ENCODE peak calls at places on chromosome 2, in ten cellular contexts. K is A549, B is Peyer's patch, H is GM12878, I is ovary, V is IMR-90, C is body of pancreas, Y is stomach, T is sigmoid colon, J is tibial nerve. M is an unnamed sample.

GRCh38 chr2:237585590-237586221 is 4.8 kb downstream of the RAB17 start:
- DNase-seq in K (no peak), B (no peak), H (no peak), I (no peak), V (no peak), C (no peak), Y (no peak), T (no peak), J (no peak), M (no peak)

GRCh38 chr2:216302981-216303676 is 69.2 kb downstream of the MARCHF4 start:
- DNase-seq in K (no peak), B (no peak), H (no peak), I (no peak), V (peak; percentile 82), C (no peak), Y (no peak), T (no peak), J (no peak), M (no peak)

GRCh38 chr2:207558106-207558505 is 28.3 kb downstream of the CREB1 start:
- DNase-seq in K (no peak), B (no peak), H (no peak), I (no peak), V (peak; percentile 90), C (no peak), Y (no peak), T (no peak), J (no peak), M (no peak)

GRCh38 chr2:166651991-166652390 is 157.9 kb upstream of the SCN7A start:
- DNase-seq in K (no peak), B (no peak), H (no peak), I (no peak), V (no peak), C (no peak), Y (no peak), T (no peak), J (no peak), M (no peak)

GRCh38 chr2:281381-281780 is 6.5 kb downstream of the ALKAL2 start:
- DNase-seq in K (no peak), B (no peak), H (no peak), I (no peak), V (no peak), C (no peak), Y (no peak), T (no peak), J (no peak), M (no peak)

GRCh38 chr2:224210495-224211472 is 171.7 kb upstream of the SERPINE2 start:
- DNase-seq in K (no peak), B (no peak), H (no peak), I (no peak), V (no peak), C (no peak), Y (no peak), T (no peak), J (no peak), M (no peak)

GRCh38 chr2:162731917-162732804 is 106.4 kb downstream of the KCNH7 start:
- DNase-seq in K (no peak), B (no peak), H (peak; percentile 57), I (no peak), V (no peak), C (no peak), Y (no peak), T (no peak), J (no peak), M (no peak)

GRCh38 chr2:235903803-235904637 is 264.2 kb downstream of the GBX2 start:
- DNase-seq in K (no peak), B (no peak), H (no peak), I (no peak), V (no peak), C (no peak), Y (no peak), T (no peak), J (no peak), M (no peak)

GRCh38 chr2:221572821-221573429 is 821 bp upstream of the EPHA4 start:
- DNase-seq in K (peak; percentile 35), B (peak; percentile 78), H (no peak), I (peak; percentile 61), V (peak; percentile 47), C (peak; percentile 43), Y (peak; percentile 44), T (peak; percentile 76), J (peak; percentile 12), M (peak; percentile 55)

GRCh38 chr2:156320491-156320896 is 12.0 kb downstream of the NR4A2 start:
- DNase-seq in K (no peak), B (no peak), H (no peak), I (peak; percentile 53), V (peak; percentile 61), C (peak; percentile 67), Y (peak; percentile 38), T (peak; percentile 67), J (no peak), M (peak; percentile 25)

GRCh38 chr2:111671426-111672150 is 212.4 kb downstream of the ANAPC1 start:
- DNase-seq in K (no peak), B (no peak), H (no peak), I (peak; percentile 25), V (no peak), C (no peak), Y (peak; percentile 62), T (peak; percentile 78), J (peak; percentile 67), M (no peak)

GRCh38 chr2:133977385-133977784 is 276.5 kb upstream of the MGAT5 start:
- DNase-seq in K (no peak), B (no peak), H (no peak), I (no peak), V (no peak), C (no peak), Y (no peak), T (no peak), J (no peak), M (peak; percentile 22)

GRCh38 chr2:111632661-111633060 is 251.3 kb downstream of the ANAPC1 start:
- DNase-seq in K (no peak), B (no peak), H (no peak), I (no peak), V (peak; percentile 71), C (no peak), Y (no peak), T (no peak), J (no peak), M (no peak)

GRCh38 chr2:725464-725863 is 48.3 kb upstream of the TMEM18 start:
- DNase-seq in K (no peak), B (no peak), H (no peak), I (no peak), V (no peak), C (no peak), Y (no peak), T (no peak), J (no peak), M (no peak)

GRCh38 chr2:147133273-147133901 is 711.4 kb upstream of the ACVR2A start:
- DNase-seq in K (no peak), B (no peak), H (no peak), I (no peak), V (no peak), C (no peak), Y (no peak), T (no peak), J (no peak), M (no peak)

GRCh38 chr2:184765048-184765881 is 166.9 kb downstream of the ZNF804A start:
- DNase-seq in K (no peak), B (no peak), H (no peak), I (no peak), V (no peak), C (no peak), Y (no peak), T (no peak), J (no peak), M (no peak)

GRCh38 chr2:149544692-149545091 is 42.9 kb downstream of the MMADHC start:
- DNase-seq in K (no peak), B (no peak), H (no peak), I (no peak), V (no peak), C (no peak), Y (no peak), T (no peak), J (no peak), M (no peak)
- H3K4me3 ChIP-seq in K (no peak overlapping the region), B (no peak overlapping the region), H (no peak overlapping the region), I (no peak overlapping the region), V (peak overlapping the region; percentile 29), C (no peak overlapping the region), Y (no peak overlapping the region), T (no peak overlapping the region), J (no peak overlapping the region), M (no peak overlapping the region)

DNA sequence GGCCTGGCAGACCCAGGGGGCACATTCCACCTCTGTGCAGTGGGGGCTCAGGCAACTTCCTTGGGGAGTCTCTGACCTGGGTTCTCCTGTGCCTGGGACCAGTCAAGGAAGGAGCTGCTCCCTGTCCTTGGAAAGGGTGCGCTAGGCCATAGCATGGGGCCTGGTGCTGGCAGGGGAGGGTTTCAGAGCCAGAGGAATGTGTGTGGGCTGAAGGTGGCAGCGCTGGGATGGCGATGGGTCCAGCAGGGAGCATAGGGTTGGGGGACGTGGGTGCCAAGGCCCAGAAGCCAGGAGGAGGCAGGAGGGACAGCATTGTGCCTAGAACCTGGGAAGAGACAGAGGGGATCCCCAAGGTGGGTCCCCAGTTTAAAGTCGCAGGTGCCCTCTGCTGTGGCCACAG is 66.3 kb upstream of the TUBA3E start:
- DNase-seq in K (no peak), B (no peak), H (no peak), I (no peak), V (no peak), C (no peak), Y (no peak), T (no peak), J (no peak), M (no peak)
- H3K4me1 ChIP-seq in K (no peaks in the 10 kb centered on the region), B (no peaks in the 10 kb centered on the region), H (no peaks in the 10 kb centered on the region), I (no peaks in the 10 kb centered on the region), V (no peaks in the 10 kb centered on the region), C (no peaks in the 10 kb centered on the region), Y (no peaks in the 10 kb centered on the region), T (no peaks in the 10 kb centered on the region), J (no peaks in the 10 kb centered on the region), M (no peaks in the 10 kb centered on the region)

DNA sequence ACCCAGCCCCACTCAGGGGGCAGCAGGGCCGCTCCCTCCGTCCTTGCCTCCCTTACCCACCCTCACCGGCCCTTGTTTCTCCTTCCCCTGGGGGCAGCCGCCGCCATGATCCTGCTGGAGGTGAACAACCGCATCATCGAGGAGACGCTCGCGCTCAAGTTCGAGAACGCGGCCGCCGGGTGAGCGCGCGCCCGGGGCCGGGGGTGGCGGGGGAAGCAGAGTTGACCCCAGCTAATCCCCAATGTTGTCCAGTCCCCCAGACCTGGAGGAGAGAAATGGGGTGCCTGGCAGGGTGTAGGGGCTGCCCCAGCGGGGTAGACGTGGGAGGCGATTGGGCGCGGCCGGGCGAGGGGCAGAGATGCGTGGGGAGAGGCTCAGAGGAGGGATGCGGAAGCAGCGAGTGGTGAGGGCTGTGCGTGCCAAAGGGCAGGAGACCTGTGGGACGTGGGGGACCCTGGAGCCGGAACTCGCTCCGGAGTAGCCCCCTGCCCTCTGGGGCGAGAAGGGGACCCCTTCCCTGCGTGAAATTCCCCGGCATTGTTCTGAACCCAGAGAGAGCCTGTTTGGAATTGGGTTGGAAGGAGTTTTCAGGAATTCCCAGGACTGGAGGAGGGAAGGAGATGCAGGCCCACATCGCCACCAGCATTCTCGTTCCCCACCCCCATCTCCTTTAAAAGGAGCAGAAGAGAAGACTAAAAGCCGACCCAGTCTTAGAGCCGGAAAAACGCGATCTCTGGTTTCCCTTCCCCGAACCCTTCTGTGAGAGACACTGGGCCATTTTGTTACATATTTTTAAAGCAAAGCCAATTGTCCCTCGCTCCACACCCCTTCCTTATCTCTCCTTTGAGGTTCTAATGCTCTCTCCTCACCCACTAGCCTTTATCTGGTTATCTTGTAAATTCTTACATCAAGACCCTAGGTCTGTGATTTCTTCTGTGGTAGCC is 649 bp downstream of the ARPC2 start:
- DNase-seq in K (peak; percentile 48), B (peak; percentile 82), H (no peak), I (peak; percentile 51), V (peak; percentile 23), C (peak; percentile 39), Y (peak; percentile 59), T (peak; percentile 83), J (no peak), M (peak; percentile 92)
- TF ChIP-seq POLR2A in K (peak; percentile 19), B (peak; percentile 26), H (peak; percentile 27), I (no peak), V (no peak), C (no peak), Y (no peak), T (no peak), J (no peak), M (no peak)

GRCh38 chr2:58045580-58046334 is 849 bp upstream of the VRK2 start:
- DNase-seq in K (no peak), B (no peak), H (no peak), I (no peak), V (no peak), C (peak; percentile 15), Y (no peak), T (no peak), J (no peak), M (peak; percentile 34)
- H3K4me3 ChIP-seq in K (peak overlapping the region; percentile 67), B (peak overlapping the region; percentile 61), H (peak overlapping the region; percentile 69), I (peak overlapping the region; percentile 79), V (peak overlapping the region; percentile 84), C (peak overlapping the region; percentile 13), Y (peak overlapping the region; percentile 66), T (peak overlapping the region; percentile 60), J (peak overlapping the region; percentile 65), M (peak overlapping the region; percentile 63)